ENCODE peak calls at places on chromosome 7, in five cellular contexts. Q is testis, K is GM23338, J is cardiac muscle cell, A is thoracic aorta. V is an unnamed sample.

GRCh38 chr7:73463260-73463659 is 29.7 kb downstream of the FZD9 start:
- DNase-seq in Q (no peak), K (no peak), J (no peak), A (no peak), V (no peak)

GRCh38 chr7:90916319-90916718 is 320.2 kb downstream of the CDK14 start:
- DNase-seq in Q (no peak), K (peak; percentile 49), J (no peak), A (no peak), V (no peak)

GRCh38 chr7:68744036-68744435 is 854.2 kb upstream of the AUTS2 start:
- DNase-seq in Q (no peak), K (no peak), J (no peak), A (no peak), V (no peak)

GRCh38 chr7:141418087-141418486 is 133.1 kb upstream of the AGK start:
- DNase-seq in Q (no peak), K (no peak), J (no peak), A (no peak), V (no peak)

GRCh38 chr7:101905203-101905865 is 87.9 kb downstream of the CUX1 start:
- DNase-seq in Q (no peak), K (no peak), J (no peak), A (no peak), V (no peak)

GRCh38 chr7:98551541-98552273 is 65.4 kb upstream of the NPTX2 start:
- DNase-seq in Q (no peak), K (no peak), J (no peak), A (no peak), V (no peak)

GRCh38 chr7:28784166-28784870 is 173.8 kb downstream of the TRIL start:
- DNase-seq in Q (no peak), K (no peak), J (peak; percentile 35), A (no peak), V (no peak)

GRCh38 chr7:98617051-98617959 is at the start of gene NPTX2:
- DNase-seq in Q (peak; percentile 93), K (peak; percentile 91), J (peak; percentile 58), A (no peak), V (no peak)

GRCh38 chr7:130955560-130955919 is 221.5 kb upstream of the KLF14 start:
- DNase-seq in Q (no peak), K (no peak), J (no peak), A (no peak), V (no peak)
- H3K4me1 ChIP-seq in Q (peaks cover 11% of the 10 kb centered on the region), K (peaks cover 21% of the 10 kb centered on the region), J (no peaks in the 10 kb centered on the region), A (peaks cover 56% of the 10 kb centered on the region), V (no peaks in the 10 kb centered on the region)

GRCh38 chr7:77989981-77990566 is 191.5 kb downstream of the PHTF2 start:
- DNase-seq in Q (no peak), K (peak; percentile 74), J (no peak), A (no peak), V (no peak)
- TF ChIP-seq CTCF in Q (no peak), K (peak; percentile 81), J (no peak), A (no peak), V (no peak)

GRCh38 chr7:18231854-18232253 is 204.2 kb upstream of the PRPS1L1 start:
- DNase-seq in Q (no peak), K (no peak), J (no peak), A (no peak), V (no peak)
- H3K36me3 ChIP-seq in Q (no peaks in the 10 kb centered on the region), K (no peaks in the 10 kb centered on the region), J (no peaks in the 10 kb centered on the region), A (no peaks in the 10 kb centered on the region), V (no peaks in the 10 kb centered on the region)

GRCh38 chr7:47474937-47475879 is 106.7 kb downstream of the TNS3 start:
- DNase-seq in Q (peak; percentile 94), K (peak; percentile 67), J (peak; percentile 51), A (peak; percentile 85), V (peak; percentile 94)
- H3K4me1 ChIP-seq in Q (peaks cover 57% of the 10 kb centered on the region), K (peaks cover 29% of the 10 kb centered on the region), J (peaks cover 10% of the 10 kb centered on the region), A (peaks cover 74% of the 10 kb centered on the region), V (no peaks in the 10 kb centered on the region)

DNA sequence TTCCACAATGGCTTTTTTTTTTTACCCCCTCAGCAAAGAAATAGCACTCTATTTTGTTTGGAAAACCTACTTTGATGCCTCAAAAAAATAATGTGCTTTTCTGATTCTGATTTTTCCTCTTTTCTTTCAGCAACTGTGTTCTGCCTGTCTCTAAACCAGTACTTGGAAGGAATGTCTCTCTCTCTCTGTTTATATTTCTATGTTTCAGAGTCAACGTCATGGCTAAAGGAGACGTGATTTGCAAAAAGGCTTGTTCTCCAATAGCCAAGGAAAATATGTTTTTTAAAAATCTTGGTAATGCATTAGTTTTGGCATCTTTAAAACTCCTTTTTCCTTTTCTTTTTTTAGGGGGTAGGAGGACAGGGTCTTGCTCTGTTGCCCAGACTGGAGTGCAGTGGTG is 56.0 kb upstream of the SDK1 start:
- DNase-seq in Q (no peak), K (no peak), J (no peak), A (no peak), V (no peak)
- TF ChIP-seq CTCF in Q (no peak), K (no peak), J (no peak), A (no peak), V (no peak)

GRCh38 chr7:137895301-137896201 is 48.8 kb upstream of the DGKI start:
- DNase-seq in Q (no peak), K (no peak), J (no peak), A (no peak), V (no peak)
- H3K36me3 ChIP-seq in Q (no peaks in the 10 kb centered on the region), K (peaks cover 16% of the 10 kb centered on the region), J (peaks cover 26% of the 10 kb centered on the region), A (peaks cover 44% of the 10 kb centered on the region), V (peaks cover 35% of the 10 kb centered on the region)

GRCh38 chr7:81770823-81771222 is 976 bp upstream of the HGF start:
- DNase-seq in Q (no peak), K (no peak), J (no peak), A (no peak), V (no peak)

GRCh38 chr7:81776972-81777371 is 7.1 kb upstream of the HGF start:
- DNase-seq in Q (no peak), K (peak; percentile 36), J (no peak), A (no peak), V (no peak)

GRCh38 chr7:81775560-81775959 is 5.7 kb upstream of the HGF start:
- DNase-seq in Q (no peak), K (no peak), J (no peak), A (no peak), V (no peak)

GRCh38 chr7:81776159-81776558 is 6.3 kb upstream of the HGF start:
- DNase-seq in Q (no peak), K (no peak), J (no peak), A (no peak), V (no peak)

DNA sequence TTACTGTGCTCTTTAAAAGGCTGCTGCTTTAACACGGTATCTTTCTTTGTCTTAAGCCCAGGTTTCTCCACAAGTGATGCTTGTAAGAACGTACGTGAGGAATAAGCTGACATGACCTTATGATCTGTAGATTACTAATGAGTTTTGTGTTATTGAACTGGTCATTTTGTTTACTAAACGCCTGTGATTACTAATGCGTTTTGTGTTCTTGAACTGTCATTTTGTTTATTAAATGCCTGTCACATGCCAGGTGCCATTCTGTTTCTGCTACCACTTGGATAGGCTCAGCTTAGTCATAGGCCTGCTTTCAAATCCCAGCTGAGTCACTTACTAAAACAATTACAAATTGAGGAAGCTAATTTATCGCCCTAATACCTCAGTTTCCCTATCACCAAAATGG is 4.6 kb upstream of the HGF start:
- DNase-seq in Q (no peak), K (no peak), J (no peak), A (no peak), V (no peak)
- H3K4me1 ChIP-seq in Q (no peaks in the 10 kb centered on the region), K (peaks cover 11% of the 10 kb centered on the region), J (no peaks in the 10 kb centered on the region), A (peaks cover 9% of the 10 kb centered on the region), V (no peaks in the 10 kb centered on the region)

GRCh38 chr7:79862447-79862846 is 272.2 kb upstream of the GNAI1 start:
- DNase-seq in Q (no peak), K (no peak), J (no peak), A (no peak), V (no peak)
- TF ChIP-seq CTCF in Q (no peak), K (no peak), J (no peak), A (no peak), V (no peak)

GRCh38 chr7:82694020-82694419 is 250.4 kb upstream of the CACNA2D1 start:
- DNase-seq in Q (no peak), K (peak; percentile 31), J (no peak), A (no peak), V (no peak)

GRCh38 chr7:82700739-82701138 is 257.2 kb upstream of the CACNA2D1 start:
- DNase-seq in Q (no peak), K (peak; percentile 9), J (no peak), A (no peak), V (no peak)

GRCh38 chr7:82697897-82698296 is 254.3 kb upstream of the CACNA2D1 start:
- DNase-seq in Q (no peak), K (no peak), J (no peak), A (no peak), V (no peak)

GRCh38 chr7:82699773-82700186 is 256.2 kb upstream of the CACNA2D1 start:
- DNase-seq in Q (no peak), K (peak; percentile 26), J (no peak), A (no peak), V (no peak)

DNA sequence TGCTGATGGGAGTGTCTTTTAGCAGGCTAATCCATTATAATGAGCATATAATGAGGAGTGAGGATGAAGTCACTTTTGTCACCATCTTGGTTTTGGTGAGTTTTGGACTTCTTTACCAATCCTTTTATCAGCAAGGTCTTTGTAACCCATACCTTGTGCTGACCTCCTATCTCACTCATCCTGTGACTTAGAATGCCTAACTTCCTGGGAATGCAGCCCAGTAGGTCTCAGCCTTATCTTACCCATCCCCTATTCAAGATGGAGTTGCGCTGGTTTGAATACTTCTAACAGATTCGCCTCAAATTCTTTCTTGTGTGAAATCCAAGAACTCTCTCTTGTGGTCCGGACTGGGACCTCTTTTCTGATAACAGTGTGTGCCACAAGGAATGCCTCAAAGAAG is 253.1 kb upstream of the CACNA2D1 start:
- DNase-seq in Q (no peak), K (no peak), J (no peak), A (no peak), V (no peak)
- H3K36me3 ChIP-seq in Q (no peaks in the 10 kb centered on the region), K (no peaks in the 10 kb centered on the region), J (no peaks in the 10 kb centered on the region), A (no peaks in the 10 kb centered on the region), V (no peaks in the 10 kb centered on the region)